ENCODE peak calls at places on chromosomes 4 and X, in four cellular contexts. One of them, this sample, is unnamed.

GRCh38 chrX:107747596-107748161 is 27.9 kb downstream of the TSC22D3 start:
- DNase-seq in K562: no peak
- DNase-seq in A549: no peak
- DNase-seq in HepG2: no peak
- DNase-seq in this sample: no peak

GRCh38 chrX:117973175-117974075 is 143.2 kb downstream of the KLHL13 start:
- DNase-seq in HepG2: no peak
- DNase-seq in K562: no peak
- DNase-seq in A549: no peak
- DNase-seq in this sample: no peak

GRCh38 chr4:171847751-171848150 is 34.5 kb downstream of the GALNTL6 start:
- DNase-seq in HepG2: no peak
- DNase-seq in K562: no peak
- DNase-seq in A549: no peak
- DNase-seq in this sample: no peak

GRCh38 chr4:78990938-78991810 is 51.9 kb upstream of the PAQR3 start:
- DNase-seq in A549: no peak
- DNase-seq in HepG2: no peak
- DNase-seq in K562: no peak
- DNase-seq in this sample: no peak

GRCh38 chr4:13160906-13161305 is 323.2 kb downstream of the RAB28 start:
- DNase-seq in HepG2: no peak
- DNase-seq in K562: no peak
- DNase-seq in A549: no peak
- DNase-seq in this sample: no peak

GRCh38 chr4:4694296-4694772 is 152.5 kb upstream of the STX18 start:
- DNase-seq in K562: peak
- DNase-seq in HepG2: peak
- DNase-seq in A549: no peak
- DNase-seq in this sample: no peak

GRCh38 chr4:78864405-78865024 is 74.7 kb downstream of the PAQR3 start:
- DNase-seq in K562: peak
- DNase-seq in HepG2: peak
- DNase-seq in A549: peak
- DNase-seq in this sample: peak

GRCh38 chr4:139453041-139453370 is 915 bp upstream of the RAB33B start:
- DNase-seq in HepG2: peak
- DNase-seq in K562: no peak
- DNase-seq in A549: peak
- DNase-seq in this sample: peak

GRCh38 chrX:50448565-50448964 is 22.1 kb downstream of the DGKK start:
- DNase-seq in HepG2: peak
- DNase-seq in K562: peak
- DNase-seq in A549: peak
- DNase-seq in this sample: no peak

GRCh38 chr4:173477016-173477415 is 53.0 kb downstream of the HAND2 start:
- DNase-seq in HepG2: no peak
- DNase-seq in A549: no peak
- DNase-seq in K562: no peak
- DNase-seq in this sample: no peak

GRCh38 chr4:185894481-185894880 is 82.5 kb upstream of the SORBS2 start:
- DNase-seq in HepG2: no peak
- DNase-seq in K562: no peak
- DNase-seq in A549: no peak
- DNase-seq in this sample: no peak

GRCh38 chr4:82372874-82373815 is 646 bp downstream of the HNRNPD start:
- DNase-seq in A549: peak
- DNase-seq in K562: peak
- DNase-seq in HepG2: peak
- DNase-seq in this sample: peak

GRCh38 chr4:7024336-7024890 is 18.8 kb upstream of the TADA2B start:
- DNase-seq in K562: no peak
- DNase-seq in A549: no peak
- DNase-seq in HepG2: no peak
- DNase-seq in this sample: no peak

GRCh38 chrX:106906361-106906760 is 3.2 kb upstream of the RIPPLY1 start:
- DNase-seq in HepG2: no peak
- DNase-seq in A549: no peak
- DNase-seq in K562: no peak
- DNase-seq in this sample: no peak

GRCh38 chr4:55157559-55158277 is 32.3 kb upstream of the KDR start:
- DNase-seq in HepG2: no peak
- DNase-seq in A549: no peak
- DNase-seq in K562: no peak
- DNase-seq in this sample: no peak

GRCh38 chrX:132968282-132968681 is 9.9 kb upstream of the HS6ST2 start:
- DNase-seq in A549: no peak
- DNase-seq in K562: no peak
- DNase-seq in HepG2: no peak
- DNase-seq in this sample: no peak

GRCh38 chr4:44016582-44017421 is 431.8 kb downstream of the KCTD8 start:
- DNase-seq in K562: no peak
- DNase-seq in A549: peak
- DNase-seq in HepG2: peak
- DNase-seq in this sample: no peak

GRCh38 chr4:109560687-109561452 is 824 bp downstream of the MCUB start:
- DNase-seq in K562: peak
- DNase-seq in HepG2: no peak
- DNase-seq in A549: peak
- DNase-seq in this sample: peak

GRCh38 chr4:166816901-166817300 is 417.4 kb downstream of the SPOCK3 start:
- DNase-seq in A549: peak
- DNase-seq in K562: no peak
- DNase-seq in HepG2: no peak
- DNase-seq in this sample: no peak

DNA sequence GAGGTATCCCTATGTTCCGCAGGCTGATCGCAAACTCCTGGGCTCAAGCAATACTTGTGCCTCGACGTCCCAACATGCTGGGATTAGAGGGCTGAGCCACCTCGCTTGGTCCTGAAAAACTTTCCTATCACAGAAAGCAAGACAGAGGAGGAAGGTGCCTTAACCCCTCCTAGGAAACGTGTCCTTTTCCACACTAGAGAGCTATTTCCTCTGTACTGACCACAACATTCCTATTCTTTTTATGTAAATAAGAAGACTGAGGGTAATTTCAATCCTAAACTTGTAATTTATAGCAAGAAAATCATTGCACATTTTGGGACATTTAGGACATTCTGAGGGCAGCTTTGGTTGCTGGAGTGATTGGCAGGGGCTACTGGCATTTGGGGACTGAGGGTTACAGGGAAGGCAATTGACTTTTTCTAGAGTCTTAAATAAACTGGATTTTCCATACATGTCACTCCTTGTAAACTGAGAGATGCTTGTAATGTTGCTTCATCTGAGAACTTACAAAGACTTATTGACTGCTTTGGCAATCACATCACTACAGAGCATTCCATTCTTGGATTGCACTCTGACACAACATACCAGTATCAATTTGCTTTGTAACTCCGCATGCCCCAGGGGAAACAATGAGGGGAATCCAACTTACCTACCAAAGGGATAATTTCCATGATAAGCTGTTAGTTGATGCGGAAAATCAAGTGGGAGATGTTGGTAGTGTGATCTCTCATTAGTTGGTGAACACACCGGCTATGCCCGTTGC is 15.6 kb downstream of the XAGE3 start:
- DNase-seq in HepG2: no peak
- DNase-seq in K562: no peak
- DNase-seq in A549: no peak
- DNase-seq in this sample: no peak
- TF ChIP-seq CHD2 in HepG2: no peak
- TF ChIP-seq CHD2 in K562: no peak
- TF ChIP-seq CHD2 in A549: no peak
- TF ChIP-seq CHD2 in this sample: no peak

DNA sequence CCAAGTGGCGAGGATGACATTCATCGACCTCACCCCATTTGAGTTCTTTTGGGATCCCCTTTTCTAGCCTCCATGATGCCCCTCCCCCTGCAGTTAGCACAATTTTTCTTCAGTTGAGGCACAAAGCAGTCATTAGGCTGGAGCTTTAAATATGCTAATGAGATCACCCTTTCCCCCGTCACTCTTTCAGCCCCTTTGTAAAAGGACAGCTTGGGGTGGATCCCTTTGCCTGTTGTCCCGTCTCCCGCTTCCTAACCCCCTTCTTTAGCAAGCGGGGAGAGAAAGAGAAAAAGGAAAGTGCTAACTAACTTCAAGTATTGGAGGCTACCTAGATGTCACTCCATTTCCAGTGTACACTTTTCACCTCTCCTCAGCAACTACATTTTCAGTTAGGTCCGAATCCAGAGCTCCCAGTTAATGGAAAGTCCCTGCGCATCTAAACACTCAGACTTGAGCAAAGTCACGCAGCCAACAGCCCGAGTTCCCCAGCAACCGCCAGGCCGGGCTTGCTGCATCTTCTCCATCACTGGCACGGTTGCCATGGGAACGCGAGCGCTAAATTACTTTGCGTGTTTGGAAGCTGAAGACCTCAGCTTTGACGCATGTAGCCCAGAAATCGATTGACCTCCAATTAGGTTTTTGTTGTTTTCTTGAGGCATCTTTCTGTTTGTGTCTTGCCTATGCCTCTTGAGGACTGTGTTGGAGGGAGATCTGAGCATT is 76.8 kb downstream of the RTL5 start:
- DNase-seq in HepG2: no peak
- DNase-seq in K562: no peak
- DNase-seq in A549: no peak
- DNase-seq in this sample: no peak
- TF ChIP-seq CHD4 in HepG2: no peak
- TF ChIP-seq CHD4 in K562: no peak
- TF ChIP-seq CHD4 in A549: no peak
- TF ChIP-seq CHD4 in this sample: no peak

GRCh38 chr4:114036864-114037263 is 57.4 kb upstream of the ARSJ start:
- DNase-seq in A549: no peak
- DNase-seq in K562: no peak
- DNase-seq in HepG2: no peak
- DNase-seq in this sample: no peak

GRCh38 chr4:114038762-114039392 is 59.4 kb upstream of the ARSJ start:
- DNase-seq in K562: no peak
- DNase-seq in HepG2: peak
- DNase-seq in A549: peak
- DNase-seq in this sample: no peak

GRCh38 chr4:114037981-114038380 is 58.5 kb upstream of the ARSJ start:
- DNase-seq in HepG2: no peak
- DNase-seq in K562: no peak
- DNase-seq in A549: no peak
- DNase-seq in this sample: no peak

GRCh38 chr4:114036426-114036825 is 57.0 kb upstream of the ARSJ start:
- DNase-seq in K562: no peak
- DNase-seq in A549: no peak
- DNase-seq in HepG2: no peak
- DNase-seq in this sample: no peak

DNA sequence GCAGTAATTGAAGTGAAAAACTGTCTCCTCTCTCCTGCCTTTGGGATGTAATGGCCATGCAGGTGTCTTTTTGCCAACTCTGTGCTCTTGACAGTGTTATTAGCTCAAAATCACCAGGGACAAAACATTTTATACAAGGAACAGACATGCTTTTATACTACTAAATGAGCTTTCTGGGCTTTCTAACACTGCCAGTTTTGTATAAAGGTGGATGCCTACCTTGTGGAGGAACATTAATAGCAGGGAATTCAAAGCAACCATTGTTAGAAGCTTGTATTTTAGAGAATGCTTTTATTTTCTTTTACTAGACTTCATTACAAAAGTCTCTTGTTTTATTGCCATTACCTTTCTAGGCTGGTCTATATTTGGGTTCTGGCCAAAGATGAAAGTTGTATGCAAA is 54.7 kb upstream of the ARSJ start:
- DNase-seq in K562: no peak
- DNase-seq in HepG2: no peak
- DNase-seq in A549: no peak
- DNase-seq in this sample: no peak
- TF ChIP-seq CHD2 in K562: no peak
- TF ChIP-seq CHD2 in HepG2: no peak
- TF ChIP-seq CHD2 in A549: no peak
- TF ChIP-seq CHD2 in this sample: no peak

DNA sequence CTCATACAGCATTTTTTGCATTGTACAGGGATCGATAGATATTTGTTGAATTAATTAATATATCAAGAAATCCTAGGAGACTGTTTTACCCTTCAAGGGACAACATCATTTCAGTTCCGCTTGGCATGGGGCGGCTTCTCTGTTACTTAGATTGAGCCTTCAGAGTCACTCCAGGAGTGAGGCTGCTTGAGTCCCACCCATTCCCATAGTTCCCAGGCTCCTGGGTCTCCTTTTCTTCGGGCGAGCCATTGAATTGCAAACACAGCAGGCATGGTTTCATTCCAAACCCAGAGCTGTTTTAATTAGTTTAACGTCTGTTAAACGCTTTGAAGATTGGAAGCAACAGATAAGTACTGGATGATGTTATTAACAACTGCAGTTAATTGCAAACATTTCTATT is 590 bp upstream of the EDA start:
- DNase-seq in K562: no peak
- DNase-seq in A549: no peak
- DNase-seq in HepG2: no peak
- DNase-seq in this sample: no peak
- TF ChIP-seq CHD4 in K562: no peak
- TF ChIP-seq CHD4 in A549: no peak
- TF ChIP-seq CHD4 in HepG2: no peak
- TF ChIP-seq CHD4 in this sample: no peak